ENCODE peak calls at places on chromosomes 6 and 20, in five cellular contexts. One of them, this sample, is unnamed.

GRCh38 chr6:168045141-168045691 is 33.8 kb downstream of the FRMD1 start:
- DNase-seq in mesendoderm: no peak
- DNase-seq in keratinocyte: no peak
- DNase-seq in MM.1S: no peak
- DNase-seq in fibroblast of lung: no peak
- DNase-seq in this sample: no peak

GRCh38 chr6:42259841-42260395 is 42.3 kb upstream of the MRPS10 start:
- DNase-seq in MM.1S: no peak
- DNase-seq in mesendoderm: no peak
- DNase-seq in fibroblast of lung: no peak
- DNase-seq in keratinocyte: no peak
- DNase-seq in this sample: no peak

GRCh38 chr20:41174782-41175181 is 37.4 kb downstream of the PLCG1 start:
- DNase-seq in mesendoderm: no peak
- DNase-seq in keratinocyte: no peak
- DNase-seq in fibroblast of lung: peak; percentile 30
- DNase-seq in MM.1S: no peak
- DNase-seq in this sample: peak; percentile 22

GRCh38 chr20:44456611-44457010 is 19.1 kb upstream of the TTPAL start:
- DNase-seq in mesendoderm: no peak
- DNase-seq in keratinocyte: no peak
- DNase-seq in MM.1S: no peak
- DNase-seq in fibroblast of lung: no peak
- DNase-seq in this sample: no peak

GRCh38 chr6:41732601-41733348 is 2.6 kb downstream of the TFEB start:
- DNase-seq in fibroblast of lung: no peak
- DNase-seq in MM.1S: peak; percentile 87
- DNase-seq in mesendoderm: peak; percentile 30
- DNase-seq in keratinocyte: no peak
- DNase-seq in this sample: peak; percentile 22

GRCh38 chr6:70901324-70901723 is 55.5 kb downstream of the B3GAT2 start:
- DNase-seq in keratinocyte: no peak
- DNase-seq in mesendoderm: no peak
- DNase-seq in MM.1S: no peak
- DNase-seq in fibroblast of lung: no peak
- DNase-seq in this sample: no peak

GRCh38 chr20:33585413-33585812 is 76.7 kb upstream of the C20orf144 start:
- DNase-seq in MM.1S: no peak
- DNase-seq in fibroblast of lung: no peak
- DNase-seq in mesendoderm: no peak
- DNase-seq in keratinocyte: no peak
- DNase-seq in this sample: no peak

GRCh38 chr6:12968839-12969558 is 252.4 kb downstream of the PHACTR1 start:
- DNase-seq in fibroblast of lung: peak; percentile 9
- DNase-seq in mesendoderm: no peak
- DNase-seq in MM.1S: no peak
- DNase-seq in keratinocyte: no peak
- DNase-seq in this sample: no peak

GRCh38 chr6:139569561-139569960 is 195.1 kb upstream of the CITED2 start:
- DNase-seq in fibroblast of lung: peak; percentile 78
- DNase-seq in keratinocyte: no peak
- DNase-seq in mesendoderm: no peak
- DNase-seq in MM.1S: no peak
- DNase-seq in this sample: peak; percentile 83

GRCh38 chr6:151027936-151028838 is 162.7 kb downstream of the MTHFD1L start:
- DNase-seq in keratinocyte: no peak
- DNase-seq in mesendoderm: no peak
- DNase-seq in fibroblast of lung: no peak
- DNase-seq in MM.1S: no peak
- DNase-seq in this sample: no peak

GRCh38 chr6:164695896-164696295 is 613.5 kb downstream of the C6orf118 start:
- DNase-seq in mesendoderm: no peak
- DNase-seq in MM.1S: no peak
- DNase-seq in keratinocyte: no peak
- DNase-seq in fibroblast of lung: no peak
- DNase-seq in this sample: no peak

GRCh38 chr20:11891081-11891826 is 26.4 kb upstream of the BTBD3 start:
- DNase-seq in MM.1S: peak; percentile 36
- DNase-seq in fibroblast of lung: peak; percentile 49
- DNase-seq in mesendoderm: peak; percentile 57
- DNase-seq in keratinocyte: no peak
- DNase-seq in this sample: peak; percentile 78

GRCh38 chr6:159790947-159791598 is 806 bp downstream of the MRPL18 start:
- DNase-seq in mesendoderm: peak; percentile 28
- DNase-seq in keratinocyte: no peak
- DNase-seq in fibroblast of lung: no peak
- DNase-seq in MM.1S: no peak
- DNase-seq in this sample: peak; percentile 20

GRCh38 chr20:46088409-46089075 is 1.2 kb downstream of the NCOA5 start:
- DNase-seq in MM.1S: peak; percentile 45
- DNase-seq in fibroblast of lung: peak; percentile 33
- DNase-seq in mesendoderm: no peak
- DNase-seq in keratinocyte: no peak
- DNase-seq in this sample: peak; percentile 59

GRCh38 chr20:16842721-16843120 is 94.6 kb downstream of the OTOR start:
- DNase-seq in keratinocyte: no peak
- DNase-seq in mesendoderm: no peak
- DNase-seq in fibroblast of lung: no peak
- DNase-seq in MM.1S: no peak
- DNase-seq in this sample: no peak

GRCh38 chr6:166439366-166440091 is 56.8 kb upstream of the MPC1 start:
- DNase-seq in keratinocyte: no peak
- DNase-seq in mesendoderm: no peak
- DNase-seq in MM.1S: no peak
- DNase-seq in fibroblast of lung: no peak
- DNase-seq in this sample: no peak

GRCh38 chr6:87237804-87238203 is 82.4 kb downstream of the ZNF292 start:
- DNase-seq in fibroblast of lung: peak; percentile 28
- DNase-seq in mesendoderm: peak; percentile 14
- DNase-seq in MM.1S: no peak
- DNase-seq in keratinocyte: no peak
- DNase-seq in this sample: peak; percentile 52

GRCh38 chr20:24936526-24937407 is 12.3 kb upstream of the CST7 start:
- DNase-seq in keratinocyte: no peak
- DNase-seq in mesendoderm: no peak
- DNase-seq in MM.1S: no peak
- DNase-seq in fibroblast of lung: no peak
- DNase-seq in this sample: no peak

GRCh38 chr20:4060054-4060795 is 44.9 kb upstream of the RNF24 start:
- DNase-seq in mesendoderm: no peak
- DNase-seq in MM.1S: no peak
- DNase-seq in fibroblast of lung: no peak
- DNase-seq in keratinocyte: no peak
- DNase-seq in this sample: no peak

GRCh38 chr20:4053516-4053919 is 38.2 kb upstream of the RNF24 start:
- DNase-seq in MM.1S: no peak
- DNase-seq in mesendoderm: no peak
- DNase-seq in keratinocyte: no peak
- DNase-seq in fibroblast of lung: peak; percentile 74
- DNase-seq in this sample: peak; percentile 82

GRCh38 chr20:4053071-4053470 is 37.7 kb upstream of the RNF24 start:
- DNase-seq in keratinocyte: no peak
- DNase-seq in MM.1S: no peak
- DNase-seq in fibroblast of lung: no peak
- DNase-seq in mesendoderm: no peak
- DNase-seq in this sample: no peak

GRCh38 chr20:4059631-4060030 is 44.3 kb upstream of the RNF24 start:
- DNase-seq in fibroblast of lung: no peak
- DNase-seq in mesendoderm: no peak
- DNase-seq in MM.1S: no peak
- DNase-seq in keratinocyte: no peak
- DNase-seq in this sample: no peak

GRCh38 chr20:4056880-4057279 is 41.5 kb upstream of the RNF24 start:
- DNase-seq in mesendoderm: no peak
- DNase-seq in keratinocyte: no peak
- DNase-seq in fibroblast of lung: no peak
- DNase-seq in MM.1S: no peak
- DNase-seq in this sample: no peak
- H3K4me2 ChIP-seq in mesendoderm: no peak overlapping the region
- H3K4me2 ChIP-seq in keratinocyte: peak overlapping the region; percentile 57
- H3K4me2 ChIP-seq in fibroblast of lung: no peak overlapping the region
- H3K4me2 ChIP-seq in MM.1S: no peak overlapping the region
- H3K4me2 ChIP-seq in this sample: no peak overlapping the region

GRCh38 chr20:10507052-10507451 is 71.9 kb downstream of the SLX4IP start:
- DNase-seq in keratinocyte: no peak
- DNase-seq in fibroblast of lung: no peak
- DNase-seq in MM.1S: no peak
- DNase-seq in mesendoderm: no peak
- DNase-seq in this sample: no peak
- H3K79me2 ChIP-seq in keratinocyte: peaks cover 9% of the 10 kb centered on the region
- H3K79me2 ChIP-seq in fibroblast of lung: no peaks in the 10 kb centered on the region
- H3K79me2 ChIP-seq in MM.1S: no peaks in the 10 kb centered on the region
- H3K79me2 ChIP-seq in mesendoderm: peaks cover 2% of the 10 kb centered on the region
- H3K79me2 ChIP-seq in this sample: no peaks in the 10 kb centered on the region

GRCh38 chr6:26249709-26249958 is 115.4 kb upstream of the BTN3A2 start:
- DNase-seq in MM.1S: peak; percentile 66
- DNase-seq in keratinocyte: no peak
- DNase-seq in mesendoderm: no peak
- DNase-seq in fibroblast of lung: no peak
- DNase-seq in this sample: no peak
- H3K9ac ChIP-seq in MM.1S: peak overlapping the region; percentile 93
- H3K9ac ChIP-seq in keratinocyte: peak overlapping the region; percentile 77
- H3K9ac ChIP-seq in mesendoderm: peak overlapping the region; percentile 95
- H3K9ac ChIP-seq in fibroblast of lung: no peak overlapping the region
- H3K9ac ChIP-seq in this sample: peak overlapping the region; percentile 37

GRCh38 chr6:46015119-46015968 is at the start of gene CLIC5:
- DNase-seq in mesendoderm: peak; percentile 32
- DNase-seq in keratinocyte: no peak
- DNase-seq in MM.1S: peak; percentile 35
- DNase-seq in fibroblast of lung: no peak
- DNase-seq in this sample: no peak

GRCh38 chr6:46016063-46016608 is 476 bp upstream of the CLIC5 start:
- DNase-seq in fibroblast of lung: no peak
- DNase-seq in keratinocyte: no peak
- DNase-seq in MM.1S: no peak
- DNase-seq in mesendoderm: no peak
- DNase-seq in this sample: no peak

GRCh38 chr6:46013639-46014038 is 2.0 kb downstream of the CLIC5 start:
- DNase-seq in keratinocyte: no peak
- DNase-seq in fibroblast of lung: no peak
- DNase-seq in MM.1S: no peak
- DNase-seq in mesendoderm: peak; percentile 6
- DNase-seq in this sample: no peak

GRCh38 chr6:46014054-46014453 is 1.6 kb downstream of the CLIC5 start:
- DNase-seq in keratinocyte: no peak
- DNase-seq in MM.1S: no peak
- DNase-seq in fibroblast of lung: no peak
- DNase-seq in mesendoderm: no peak
- DNase-seq in this sample: no peak

GRCh38 chr6:46014511-46015118 is 1.0 kb downstream of the CLIC5 start:
- DNase-seq in MM.1S: no peak
- DNase-seq in keratinocyte: no peak
- DNase-seq in fibroblast of lung: no peak
- DNase-seq in mesendoderm: peak; percentile 70
- DNase-seq in this sample: no peak
- H3K4me2 ChIP-seq in MM.1S: peak overlapping the region; percentile 59
- H3K4me2 ChIP-seq in keratinocyte: peak overlapping the region; percentile 1
- H3K4me2 ChIP-seq in fibroblast of lung: no peak overlapping the region
- H3K4me2 ChIP-seq in mesendoderm: peak overlapping the region; percentile 60
- H3K4me2 ChIP-seq in this sample: no peak overlapping the region

DNA sequence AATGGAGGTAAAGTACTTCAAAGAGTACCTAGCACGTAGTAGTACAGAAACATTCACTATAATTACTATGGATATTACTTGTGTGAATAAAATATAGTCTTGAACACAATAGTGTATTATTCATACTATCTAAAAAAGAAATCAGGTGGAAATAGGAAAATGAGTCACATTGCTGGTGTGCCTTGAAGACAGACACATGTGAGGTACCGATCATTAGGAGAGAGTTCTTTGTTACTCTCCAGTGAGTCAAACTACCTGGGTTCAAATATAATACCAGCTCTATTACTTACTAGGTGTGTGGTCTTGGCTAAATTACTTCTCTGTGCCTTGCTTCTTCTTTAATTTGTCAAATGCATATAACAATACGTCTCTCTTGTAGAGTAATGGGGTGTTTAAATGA is 50.8 kb upstream of the BEND6 start:
- DNase-seq in MM.1S: no peak
- DNase-seq in keratinocyte: peak; percentile 50
- DNase-seq in mesendoderm: no peak
- DNase-seq in fibroblast of lung: no peak
- DNase-seq in this sample: no peak
- H3K79me2 ChIP-seq in MM.1S: no peaks in the 10 kb centered on the region
- H3K79me2 ChIP-seq in keratinocyte: no peaks in the 10 kb centered on the region
- H3K79me2 ChIP-seq in mesendoderm: no peaks in the 10 kb centered on the region
- H3K79me2 ChIP-seq in fibroblast of lung: peaks cover 16% of the 10 kb centered on the region
- H3K79me2 ChIP-seq in this sample: peaks cover 93% of the 10 kb centered on the region

DNA sequence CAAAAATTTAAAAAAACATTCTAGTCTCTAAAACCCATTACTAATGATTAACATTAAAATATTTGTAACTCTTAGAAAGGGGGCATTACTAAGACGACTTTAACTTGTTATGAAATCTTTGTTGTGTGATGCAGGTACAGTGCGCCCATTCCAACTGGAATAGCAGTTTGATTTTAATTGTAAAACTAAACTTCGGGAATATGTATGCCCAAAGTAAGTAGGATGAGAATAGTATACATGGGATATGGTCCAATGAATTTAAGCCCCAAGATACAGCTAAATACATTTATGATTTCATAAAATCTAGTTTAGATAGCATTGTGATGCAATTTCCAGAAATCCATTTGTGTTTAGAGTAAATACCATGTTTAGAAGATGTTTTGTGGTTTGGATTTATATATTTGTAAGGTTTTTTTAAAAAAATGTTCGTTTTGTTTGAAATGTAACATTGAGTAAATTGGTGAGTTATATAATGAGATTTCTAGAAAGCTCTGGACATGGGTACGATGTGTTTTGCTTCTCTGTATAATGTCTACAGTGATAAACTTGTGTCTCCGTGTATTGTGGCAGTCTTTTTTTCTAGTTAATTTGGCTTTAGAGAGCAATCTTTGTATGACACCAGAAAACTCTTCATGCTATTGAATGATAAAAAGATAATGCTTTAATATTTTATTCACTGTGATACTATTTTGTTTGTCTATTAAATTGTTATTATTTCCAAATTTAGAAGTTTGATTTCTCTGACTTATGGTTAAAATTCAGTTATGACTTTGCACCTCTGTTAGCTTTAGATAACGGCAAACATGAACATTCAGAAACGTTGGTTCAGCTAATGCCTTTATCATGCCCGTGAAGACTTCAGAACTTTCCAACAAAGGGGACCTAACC is 54.8 kb downstream of the RNF182 start:
- DNase-seq in fibroblast of lung: no peak
- DNase-seq in mesendoderm: no peak
- DNase-seq in MM.1S: no peak
- DNase-seq in keratinocyte: no peak
- DNase-seq in this sample: no peak
- H3K9ac ChIP-seq in fibroblast of lung: no peak overlapping the region
- H3K9ac ChIP-seq in mesendoderm: no peak overlapping the region
- H3K9ac ChIP-seq in MM.1S: no peak overlapping the region
- H3K9ac ChIP-seq in keratinocyte: no peak overlapping the region
- H3K9ac ChIP-seq in this sample: no peak overlapping the region

GRCh38 chr6:2468601-2468955 is 223.2 kb upstream of the GMDS start:
- DNase-seq in keratinocyte: no peak
- DNase-seq in fibroblast of lung: peak; percentile 29
- DNase-seq in MM.1S: no peak
- DNase-seq in mesendoderm: no peak
- DNase-seq in this sample: no peak
- H3K4me2 ChIP-seq in keratinocyte: no peak overlapping the region
- H3K4me2 ChIP-seq in fibroblast of lung: no peak overlapping the region
- H3K4me2 ChIP-seq in MM.1S: no peak overlapping the region
- H3K4me2 ChIP-seq in mesendoderm: no peak overlapping the region
- H3K4me2 ChIP-seq in this sample: no peak overlapping the region

This sample was measured in GM23248.